ENCODE peak calls at places on chromosomes 1 and 21, in nine cellular contexts. E is colonic mucosa, H is AG09309, F is breast epithelium, Q is cardiac fibroblast, C is fibroblast of mammary gland, S is mucosa of descending colon, R is GM12865, W is fibroblast of lung. T is an unnamed sample.
A peak's percentile ranks its signal among the peaks of the same experiment; 100 is the strongest.

GRCh38 chr1:45925728-45926287 is 122.4 kb downstream of the MAST2 start:
- DNase-seq in Q (no peak), E (no peak), R (peak; percentile 49), H (no peak), C (no peak), F (no peak), S (no peak), W (no peak), T (no peak)

GRCh38 chr1:174157157-174157806 is 2.0 kb upstream of the RABGAP1L start:
- DNase-seq in S (no peak), E (no peak), C (no peak), H (no peak), F (no peak), W (no peak), R (peak; percentile 92), Q (no peak), T (no peak)

GRCh38 chr1:162016616-162017015 is 7.1 kb downstream of the OLFML2B start:
- DNase-seq in E (no peak), S (no peak), W (no peak), C (peak; percentile 57), H (no peak), F (no peak), Q (no peak), R (no peak), T (no peak)

GRCh38 chr1:164813781-164814180 is 254.8 kb downstream of the PBX1 start:
- DNase-seq in E (no peak), H (no peak), R (no peak), Q (no peak), S (no peak), F (no peak), C (no peak), W (no peak), T (no peak)

GRCh38 chr1:8718878-8719361 is 98.5 kb downstream of the RERE start:
- DNase-seq in F (no peak), S (no peak), Q (no peak), E (no peak), H (no peak), R (no peak), W (no peak), C (no peak), T (no peak)

GRCh38 chr1:87685366-87686136 is 356.9 kb downstream of the LMO4 start:
- DNase-seq in Q (peak; percentile 19), W (peak; percentile 49), E (no peak), R (no peak), H (no peak), F (no peak), S (no peak), C (no peak), T (no peak)

GRCh38 chr1:227886993-227887696 is 60.6 kb downstream of the WNT9A start:
- DNase-seq in S (peak; percentile 65), E (peak; percentile 57), C (peak; percentile 54), F (no peak), W (peak; percentile 66), Q (peak; percentile 47), H (no peak), R (no peak), T (peak; percentile 51)

GRCh38 chr1:2548068-2548589 is 8.0 kb upstream of the TNFRSF14 start:
- DNase-seq in W (peak; percentile 62), E (peak; percentile 94), C (peak; percentile 57), R (peak; percentile 92), Q (peak; percentile 73), S (peak; percentile 95), H (no peak), F (peak; percentile 90), T (no peak)

DNA sequence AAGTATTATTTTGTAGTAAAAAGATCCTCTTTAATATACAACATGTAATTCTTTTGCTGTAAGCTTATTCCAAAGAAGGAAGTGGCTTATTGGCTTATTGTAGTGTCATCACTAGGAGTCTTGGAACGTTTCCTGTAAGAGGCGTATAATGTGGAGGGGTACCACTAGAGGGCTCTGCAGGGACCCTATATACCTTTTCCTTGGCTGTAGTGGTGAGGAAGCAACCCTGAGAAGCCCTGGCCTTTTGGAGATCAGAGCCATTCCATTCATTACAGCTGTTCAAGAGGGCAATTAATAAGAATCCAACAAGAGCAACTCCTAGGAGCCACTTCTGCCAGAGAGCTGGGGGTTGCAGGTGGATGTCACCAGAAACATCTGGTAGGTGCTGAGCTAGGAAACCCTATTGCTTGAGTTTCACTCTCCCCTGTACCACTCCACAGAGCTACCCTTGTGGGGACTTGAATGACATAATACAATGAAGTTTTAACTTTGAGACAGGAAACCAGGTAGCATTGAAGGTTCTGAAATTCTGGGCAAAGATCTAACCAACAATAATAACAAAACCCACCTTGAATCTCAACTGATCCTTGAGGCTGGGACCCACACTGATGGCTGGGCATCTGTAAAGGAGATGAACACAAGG is 160.4 kb upstream of the COA6 start:
- DNase-seq in S (no peak), R (peak; percentile 74), H (no peak), E (no peak), Q (peak; percentile 6), W (peak; percentile 3), F (no peak), C (peak; percentile 25), T (peak; percentile 15)
- TF ChIP-seq CTCF in S (no peak), R (peak; percentile 71), H (peak; percentile 31), E (no peak), Q (peak; percentile 7), W (peak; percentile 31), F (no peak), C (peak; percentile 35), T (peak; percentile 52)

GRCh38 chr1:155079210-155079486 is 511 bp downstream of the EFNA3 start:
- DNase-seq in Q (no peak), C (no peak), E (no peak), S (no peak), W (no peak), R (no peak), F (no peak), H (no peak), T (no peak)
- H3K4me3 ChIP-seq in Q (peak overlapping the region; percentile 47), C (peak overlapping the region; percentile 21), E (peak overlapping the region; percentile 48), S (no peak overlapping the region), W (peak overlapping the region; percentile 37), R (peak overlapping the region; percentile 7), F (peak overlapping the region; percentile 82), H (peak overlapping the region; percentile 28), T (peak overlapping the region; percentile 11)

DNA sequence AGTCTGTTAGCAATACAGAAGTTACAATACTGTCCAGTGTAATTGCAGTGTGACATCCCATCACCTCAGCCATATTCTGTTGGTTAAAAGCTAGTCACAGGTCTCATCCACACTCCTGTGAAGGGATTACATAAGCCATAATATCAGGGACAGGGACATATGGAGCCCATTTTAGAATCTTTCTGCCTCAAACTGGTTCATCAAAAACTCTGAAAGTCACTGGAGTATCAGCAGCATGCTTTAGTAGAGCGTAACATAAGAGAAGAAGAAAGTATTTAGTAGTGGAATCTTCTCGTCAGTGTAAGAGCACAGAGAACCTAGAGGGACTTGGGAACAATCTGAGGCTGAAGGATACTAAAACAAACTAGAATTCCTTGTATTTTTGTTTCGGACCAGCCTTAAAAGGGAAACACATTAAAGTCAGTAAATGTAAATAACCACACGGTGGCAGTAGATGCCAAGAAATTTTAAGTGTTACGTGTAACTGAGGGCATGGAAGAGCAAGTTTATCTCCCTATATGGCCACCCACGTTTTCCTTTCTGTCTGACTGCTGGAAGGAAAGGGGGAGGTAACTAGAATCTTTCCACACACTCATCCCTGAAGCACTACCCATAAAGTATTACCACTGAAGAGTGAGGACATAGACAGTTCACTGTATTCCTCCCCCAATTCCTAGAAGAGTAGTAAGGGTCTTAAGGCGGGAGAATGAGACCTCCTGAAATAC is 41.6 kb upstream of the AGL start:
- DNase-seq in S (no peak), W (peak; percentile 92), H (peak; percentile 94), E (peak; percentile 56), R (peak; percentile 84), Q (peak; percentile 96), F (no peak), C (peak; percentile 93), T (peak; percentile 88)
- TF ChIP-seq CTCF in S (peak; percentile 32), W (peak; percentile 45), H (peak; percentile 48), E (peak; percentile 45), R (peak; percentile 34), Q (peak; percentile 44), F (peak; percentile 73), C (peak; percentile 48), T (peak; percentile 30)

GRCh38 chr1:43271186-43272118 is 1.7 kb downstream of the TMEM125 start:
- DNase-seq in C (peak; percentile 8), W (no peak), S (peak; percentile 50), H (no peak), F (peak; percentile 44), R (no peak), Q (no peak), E (no peak), T (no peak)
- H3K4me3 ChIP-seq in C (no peak overlapping the region), W (no peak overlapping the region), S (no peak overlapping the region), H (no peak overlapping the region), F (peak overlapping the region; percentile 66), R (no peak overlapping the region), Q (no peak overlapping the region), E (peak overlapping the region; percentile 36), T (no peak overlapping the region)

GRCh38 chr1:77487631-77488030 is 194.8 kb downstream of the ZZZ3 start:
- DNase-seq in S (no peak), F (no peak), E (no peak), C (no peak), W (no peak), H (no peak), Q (no peak), R (no peak), T (no peak)
- TF ChIP-seq CTCF in S (no peak), F (no peak), E (no peak), C (no peak), W (no peak), H (no peak), Q (no peak), R (no peak), T (no peak)

GRCh38 chr1:247857069-247857985 is at the start of gene TRIM58:
- DNase-seq in C (no peak), S (peak; percentile 69), E (peak; percentile 76), F (no peak), R (no peak), H (no peak), W (no peak), Q (peak; percentile 16), T (no peak)
- H3K4me3 ChIP-seq in C (peak within 1 kb of the TSS; percentile 6), S (no peak within 1 kb of the TSS), E (peak within 1 kb of the TSS; percentile 59), F (peak within 1 kb of the TSS; percentile 88), R (no peak within 1 kb of the TSS), H (no peak within 1 kb of the TSS), W (peak within 1 kb of the TSS; percentile 45), Q (peak within 1 kb of the TSS; percentile 57), T (no peak within 1 kb of the TSS)

DNA sequence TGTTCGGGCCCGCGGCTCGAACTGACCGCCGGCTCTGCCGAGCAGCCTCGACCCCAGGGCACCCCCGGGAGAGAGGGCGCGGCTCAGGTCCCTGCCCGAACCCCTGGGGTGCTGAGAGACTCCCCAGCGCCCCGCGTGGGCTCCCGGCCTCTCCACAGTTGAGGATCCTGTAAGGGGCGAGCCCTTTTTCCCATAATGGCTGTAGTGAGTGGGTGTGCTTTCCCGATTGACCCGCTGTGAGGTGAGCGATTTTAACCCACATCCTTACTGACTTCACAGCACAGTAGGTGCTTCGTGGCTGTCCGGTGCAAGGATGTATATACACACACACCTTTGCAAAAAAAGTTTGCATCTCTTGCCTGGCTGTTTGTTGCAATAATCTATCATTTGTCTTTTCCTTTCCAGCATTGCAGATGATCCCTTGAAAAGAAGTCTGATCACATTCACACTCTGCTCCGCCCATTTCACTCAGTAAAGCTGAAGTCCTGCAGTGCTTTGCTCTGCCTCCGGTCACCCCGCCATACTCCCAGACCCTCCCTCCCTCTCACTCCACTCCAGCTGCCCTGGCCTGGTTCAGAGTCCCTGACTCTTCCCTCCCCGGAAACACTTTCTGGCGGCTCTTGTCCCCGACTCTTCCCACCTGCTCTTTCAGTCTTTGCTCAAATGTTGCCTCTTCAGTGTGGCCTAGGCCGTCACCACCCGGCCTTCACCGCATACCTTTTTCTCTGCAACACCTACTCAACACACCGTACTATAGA is 955 bp upstream of the UBE2G2 start:
- DNase-seq in F (no peak), C (no peak), S (no peak), W (peak; percentile 13), H (no peak), R (peak; percentile 21), E (no peak), Q (no peak), T (no peak)
- TF ChIP-seq CTCF in F (no peak), C (no peak), S (no peak), W (no peak), H (no peak), R (no peak), E (no peak), Q (no peak), T (no peak)

GRCh38 chr1:54408701-54409066 is 2.5 kb upstream of the SSBP3 start:
- DNase-seq in W (no peak), H (no peak), Q (no peak), R (no peak), E (no peak), F (no peak), S (no peak), C (no peak), T (no peak)
- H3K4me3 ChIP-seq in W (no peak overlapping the region), H (no peak overlapping the region), Q (no peak overlapping the region), R (no peak overlapping the region), E (no peak overlapping the region), F (no peak overlapping the region), S (no peak overlapping the region), C (no peak overlapping the region), T (no peak overlapping the region)